ENCODE peak calls at places on chromosome 6, in six cellular contexts. N, X, I, T, W and K are unnamed samples.

GRCh38 chr6:159726196-159726917 is 949 bp upstream of the WTAP start:
- ATAC-seq in N (peak), X (peak), I (no peak), T (peak), W (peak), K (peak)

GRCh38 chr6:148525453-148525852 is 182.8 kb downstream of the SASH1 start:
- ATAC-seq in N (peak), X (no peak), I (no peak), T (no peak), W (no peak), K (peak)

GRCh38 chr6:99219788-99220187 is 129.7 kb downstream of the FAXC start:
- ATAC-seq in N (peak), X (no peak), I (no peak), T (no peak), W (no peak), K (peak)

GRCh38 chr6:53986165-53986720 is 125.0 kb upstream of the MLIP start:
- ATAC-seq in N (no peak), X (no peak), I (peak), T (no peak), W (peak), K (no peak)

GRCh38 chr6:150696156-150696555 is 96.5 kb downstream of the PLEKHG1 start:
- ATAC-seq in N (no peak), X (no peak), I (no peak), T (no peak), W (no peak), K (no peak)

GRCh38 chr6:30964075-30964474 is 19.4 kb upstream of the MUC21 start:
- ATAC-seq in N (peak), X (no peak), I (peak), T (peak), W (no peak), K (peak)

GRCh38 chr6:53369876-53370515 is 21.2 kb upstream of the ELOVL5 start:
- ATAC-seq in N (no peak), X (no peak), I (no peak), T (no peak), W (no peak), K (no peak)

GRCh38 chr6:137206562-137206961 is 12.6 kb downstream of the IFNGR1 start:
- ATAC-seq in N (no peak), X (no peak), I (no peak), T (no peak), W (no peak), K (no peak)